ENCODE peak calls at places on chromosome 1, in five cellular contexts. T is stimulated activated CD8-positive, alpha-beta memory T cell treated with anti-CD3 and anti-CD28 coated beads, Interleukin-4, amount 100 ng/mL, for 24 hours; M is hepatic stellate cell; X is upper lobe of right lung; O is stomach. H is an unnamed sample.

GRCh38 chr1:206896261-206896660 is 982 bp upstream of the IL24 start:
- DNase-seq in T (no peak), M (no peak), X (no peak), O (no peak), H (no peak)

GRCh38 chr1:179867493-179868330 is 9.9 kb downstream of the TOR1AIP2 start:
- DNase-seq in T (no peak), M (peak; percentile 56), X (no peak), O (peak; percentile 65), H (peak; percentile 57)

GRCh38 chr1:50923564-50923963 is 36.5 kb downstream of the FAF1 start:
- DNase-seq in T (no peak), M (no peak), X (no peak), O (no peak), H (no peak)

GRCh38 chr1:217660353-217661062 is 29.4 kb downstream of the SPATA17 start:
- DNase-seq in T (no peak), M (peak; percentile 9), X (no peak), O (no peak), H (peak; percentile 44)

GRCh38 chr1:108590947-108591346 is 31.0 kb downstream of the EEIG2 start:
- DNase-seq in T (no peak), M (peak; percentile 23), X (no peak), O (no peak), H (peak; percentile 63)

GRCh38 chr1:211625040-211625439 is 46.1 kb upstream of the SLC30A1 start:
- DNase-seq in T (no peak), M (peak; percentile 55), X (peak; percentile 54), O (no peak), H (no peak)

GRCh38 chr1:15603050-15603965 is 13.9 kb upstream of the DDI2 start:
- DNase-seq in T (peak; percentile 83), M (peak; percentile 99), X (peak; percentile 99), O (peak; percentile 99), H (peak; percentile 98)

GRCh38 chr1:98046031-98046641 is 125.3 kb upstream of the DPYD start:
- DNase-seq in T (no peak), M (no peak), X (no peak), O (no peak), H (no peak)

GRCh38 chr1:217089239-217090014 is 366.2 kb upstream of the ESRRG start:
- DNase-seq in T (no peak), M (peak; percentile 39), X (no peak), O (no peak), H (peak; percentile 72)

GRCh38 chr1:92953491-92953890 is 7.8 kb downstream of the DIPK1A start:
- DNase-seq in T (no peak), M (no peak), X (no peak), O (no peak), H (no peak)

GRCh38 chr1:229950020-229950419 is 117.0 kb upstream of the GALNT2 start:
- DNase-seq in T (no peak), M (no peak), X (no peak), O (no peak), H (no peak)

GRCh38 chr1:143691400-143691891 is 280.3 kb downstream of the FAM72C start:
- DNase-seq in T (no peak), M (no peak), X (no peak), O (no peak), H (peak; percentile 20)

GRCh38 chr1:170010443-170010842 is 64.1 kb downstream of the KIFAP3 start:
- DNase-seq in T (no peak), M (no peak), X (no peak), O (no peak), H (no peak)

GRCh38 chr1:226624526-226624925 is 76.0 kb downstream of the STUM start:
- DNase-seq in T (no peak), M (peak; percentile 44), X (no peak), O (no peak), H (no peak)

GRCh38 chr1:104291156-104291555 is 541.5 kb downstream of the AMY1C start:
- DNase-seq in T (no peak), M (no peak), X (no peak), O (no peak), H (no peak)

GRCh38 chr1:168288311-168289052 is 7.8 kb downstream of the TBX19 start:
- DNase-seq in T (no peak), M (no peak), X (no peak), O (no peak), H (no peak)

GRCh38 chr1:2233468-2233867 is 5.3 kb downstream of the SKI start:
- DNase-seq in T (no peak), M (no peak), X (no peak), O (no peak), H (no peak)

GRCh38 chr1:161934278-161934608 is 89.4 kb downstream of the OLFML2B start:
- DNase-seq in T (no peak), M (no peak), X (no peak), O (no peak), H (no peak)

GRCh38 chr1:168504064-168504837 is 39.5 kb downstream of the XCL2 start:
- DNase-seq in T (no peak), M (no peak), X (peak; percentile 73), O (peak; percentile 30), H (peak; percentile 35)

GRCh38 chr1:28144203-28145135 is 32.0 kb downstream of the PTAFR start:
- DNase-seq in T (no peak), M (no peak), X (no peak), O (no peak), H (peak; percentile 36)

GRCh38 chr1:29393451-29393826 is 157.1 kb downstream of the PTPRU start:
- DNase-seq in T (no peak), M (no peak), X (no peak), O (no peak), H (no peak)

GRCh38 chr1:2076826-2077225 is 26.6 kb downstream of the PRKCZ start:
- DNase-seq in T (no peak), M (no peak), X (no peak), O (no peak), H (no peak)

GRCh38 chr1:2468540-2468939 is 7.5 kb upstream of the PLCH2 start:
- DNase-seq in T (no peak), M (no peak), X (no peak), O (no peak), H (no peak)

GRCh38 chr1:228154685-228155571 is 5.2 kb downstream of the GJC2 start:
- DNase-seq in T (no peak), M (no peak), X (peak; percentile 66), O (no peak), H (no peak)

GRCh38 chr1:218346391-218347204 is 1.5 kb downstream of the TGFB2 start:
- DNase-seq in T (no peak), M (peak; percentile 22), X (no peak), O (no peak), H (peak; percentile 26)

GRCh38 chr1:47906009-47906432 is 91.2 kb downstream of the TRABD2B start:
- DNase-seq in T (no peak), M (no peak), X (peak; percentile 68), O (peak; percentile 44), H (no peak)

H was measured in AG08396.